ENCODE peak calls at places on chromosomes 6 and 20, in four cellular contexts. Z is adipocyte, X is brain microvascular endothelial cell, M is BJ. E is an unnamed sample. For H3K27me3 and H3K36me3, the result is how much of the 10 kb centered on the place peaks cover.

GRCh38 chr6:35048631-35049083 is 92.5 kb downstream of the TCP11 start:
- DNase-seq in Z (no peak), X (no peak), M (no peak), E (peak)

GRCh38 chr20:32155017-32155965 is 45.8 kb downstream of the TM9SF4 start:
- DNase-seq in Z (peak), X (peak), M (peak), E (peak)

GRCh38 chr6:106739387-106739786 is 110.0 kb downstream of the QRSL1 start:
- DNase-seq in Z (no peak), X (no peak), M (no peak), E (no peak)

GRCh38 chr6:31752739-31753319 is 9.6 kb upstream of the SAPCD1 start:
- DNase-seq in Z (peak), X (peak), M (no peak), E (no peak)

GRCh38 chr20:9617062-9617461 is 102.7 kb downstream of the LAMP5 start:
- DNase-seq in Z (peak), X (peak), M (no peak), E (no peak)

GRCh38 chr6:44527191-44527960 is 139.9 kb downstream of the CDC5L start:
- DNase-seq in Z (no peak), X (no peak), M (no peak), E (no peak)

GRCh38 chr20:54088430-54088829 is 18.0 kb upstream of the BCAS1 start:
- DNase-seq in Z (no peak), X (no peak), M (peak), E (no peak)

GRCh38 chr6:135159531-135159930 is 21.6 kb upstream of the MYB start:
- DNase-seq in Z (no peak), X (no peak), M (no peak), E (no peak)

GRCh38 chr6:108582618-108583017 is 21.9 kb downstream of the FOXO3 start:
- DNase-seq in Z (no peak), X (no peak), M (no peak), E (no peak)

GRCh38 chr6:80363501-80363900 is 257.0 kb downstream of the BCKDHB start:
- DNase-seq in Z (peak), X (no peak), M (no peak), E (no peak)

GRCh38 chr20:51712501-51713212 is 55.5 kb downstream of the ATP9A start:
- DNase-seq in Z (peak), X (peak), M (no peak), E (no peak)

GRCh38 chr6:1053587-1053986 is 258.3 kb upstream of the FOXQ1 start:
- DNase-seq in Z (no peak), X (no peak), M (no peak), E (no peak)
- H3K4me3 ChIP-seq in Z (no peak), X (no peak), M (no peak), E (no peak)

GRCh38 chr6:39812496-39812852 is 20.3 kb downstream of the DAAM2 start:
- DNase-seq in Z (no peak), X (no peak), M (no peak), E (no peak)

GRCh38 chr6:39808934-39809333 is 16.8 kb downstream of the DAAM2 start:
- DNase-seq in Z (no peak), X (no peak), M (no peak), E (no peak)

GRCh38 chr6:39812853-39813533 is 20.8 kb downstream of the DAAM2 start:
- DNase-seq in Z (peak), X (no peak), M (peak), E (no peak)

GRCh38 chr6:39814236-39814635 is 22.1 kb downstream of the DAAM2 start:
- DNase-seq in Z (no peak), X (no peak), M (no peak), E (no peak)

GRCh38 chr6:39811835-39812345 is 19.7 kb downstream of the DAAM2 start:
- DNase-seq in Z (no peak), X (no peak), M (no peak), E (no peak)
- H3K27me3 ChIP-seq in Z (under half), X (under half), M (under half), E (under half)

GRCh38 chr20:10648651-10649050 is 25.1 kb downstream of the JAG1 start:
- DNase-seq in Z (peak), X (peak), M (no peak), E (no peak)
- H3K36me3 ChIP-seq in Z (half or more), X (half or more), M (under half), E (under half)

GRCh38 chr6:6001443-6001842 is 5.3 kb downstream of the NRN1 start:
- DNase-seq in Z (no peak), X (no peak), M (no peak), E (no peak)

GRCh38 chr6:6002809-6003333 is 3.9 kb downstream of the NRN1 start:
- DNase-seq in Z (no peak), X (no peak), M (no peak), E (no peak)

GRCh38 chr6:6004147-6004995 is 2.4 kb downstream of the NRN1 start:
- DNase-seq in Z (no peak), X (peak), M (no peak), E (no peak)

GRCh38 chr6:6003334-6004146 is 3.2 kb downstream of the NRN1 start:
- DNase-seq in Z (no peak), X (peak), M (no peak), E (peak)

GRCh38 chr6:6002005-6002808 is 4.5 kb downstream of the NRN1 start:
- DNase-seq in Z (no peak), X (no peak), M (no peak), E (no peak)
- H3K4me3 ChIP-seq in Z (peak), X (no peak), M (no peak), E (no peak)

DNA sequence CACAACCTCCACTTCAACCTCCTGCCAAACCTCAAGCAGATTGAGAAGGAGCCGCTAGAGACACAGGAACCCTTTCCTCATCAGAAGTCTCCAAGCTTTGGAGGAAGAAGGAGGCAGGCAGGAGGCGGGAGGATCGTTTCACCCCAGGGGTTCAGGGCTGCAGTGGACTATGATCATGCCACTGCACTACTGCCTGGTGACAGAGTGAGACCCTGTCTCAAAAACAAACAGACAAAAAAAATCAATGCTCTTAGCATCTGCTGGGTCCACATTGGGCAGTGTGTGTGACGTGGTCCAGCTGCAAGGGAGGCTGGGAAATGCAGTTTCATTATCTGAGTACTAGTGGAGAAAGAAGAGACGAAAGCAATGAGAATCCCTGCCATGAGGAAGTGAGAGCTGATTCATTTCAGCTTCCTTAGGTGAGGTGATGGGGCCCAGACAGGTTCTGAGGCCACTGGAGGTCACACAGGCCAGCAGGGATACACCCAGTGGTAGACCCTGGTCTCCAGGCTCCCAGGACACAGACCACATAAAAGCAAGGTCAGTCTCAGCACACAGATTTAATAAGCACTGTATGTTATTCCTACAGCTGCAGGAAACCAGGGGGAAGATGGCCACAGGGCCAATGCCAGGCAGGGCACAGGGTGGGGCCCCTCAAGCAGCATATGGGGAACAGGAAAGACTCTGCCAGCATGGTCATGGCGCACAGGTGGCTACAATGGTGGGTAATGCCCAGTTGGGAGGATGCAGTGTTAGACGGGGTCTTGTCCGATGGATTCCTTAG is 4.3 kb downstream of the GFRA4 start:
- DNase-seq in Z (no peak), X (no peak), M (no peak), E (no peak)
- H3K27me3 ChIP-seq in Z (half or more), X (under half), M (under half), E (under half)

DNA sequence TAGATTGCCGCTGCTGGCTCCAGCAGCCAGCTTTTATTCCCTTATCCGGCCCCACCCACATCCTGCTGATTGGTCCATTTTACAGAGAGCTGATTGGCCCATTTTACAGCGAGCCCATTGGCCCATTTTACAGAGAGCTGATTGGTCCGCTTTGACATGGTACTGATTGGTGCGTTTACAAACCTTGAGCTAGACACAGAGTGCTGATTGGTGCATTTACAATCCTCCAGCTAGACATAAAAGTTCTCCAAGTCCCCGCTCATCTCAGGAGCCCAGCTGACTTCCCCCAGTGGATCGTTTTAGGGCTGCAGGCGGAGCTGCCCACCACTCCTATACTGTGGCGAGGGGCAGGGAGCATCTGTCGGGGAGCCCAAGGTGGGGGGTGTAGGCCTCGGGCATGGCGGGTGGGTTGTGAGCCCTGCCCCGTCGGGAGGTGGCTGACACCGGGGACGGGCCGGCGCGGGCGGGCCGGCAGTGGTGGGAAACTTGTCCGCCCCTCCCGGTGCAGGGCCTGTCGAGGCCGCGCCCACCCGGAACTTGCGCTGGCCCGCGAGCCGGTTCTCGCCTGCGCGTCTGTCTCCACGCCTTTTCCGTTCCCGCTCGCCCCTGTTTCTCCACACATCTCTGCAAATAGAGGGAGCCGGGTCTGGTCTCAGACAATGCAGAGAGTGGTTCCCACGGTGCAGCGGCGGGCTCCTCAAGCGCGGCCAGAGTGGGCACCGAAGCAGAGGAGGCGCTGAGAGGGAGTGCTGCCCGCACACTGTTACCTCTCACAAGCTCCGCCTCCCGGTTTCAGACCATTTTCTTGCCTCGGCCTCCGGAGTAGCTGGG is 86.1 kb upstream of the STMND1 start:
- DNase-seq in Z (no peak), X (peak), M (no peak), E (peak)
- H3K36me3 ChIP-seq in Z (under half), X (under half), M (under half), E (under half)

GRCh38 chr6:155909710-155910109 is 454.1 kb upstream of the NOX3 start:
- DNase-seq in Z (no peak), X (no peak), M (no peak), E (no peak)
- H3K4me3 ChIP-seq in Z (no peak), X (no peak), M (no peak), E (no peak)